ENCODE peak calls at places on chromosomes 11 and 22, in seven cellular contexts. T is gastrocnemius medialis, Z is transverse colon, M is adrenal gland, I is uterus, J is ovary, L is H1. C is an unnamed sample. For H3K36me3, the result is how much of the 10 kb centered on the place peaks cover.

GRCh38 chr22:23698094-23698493 is 7.3 kb downstream of the RGL4 start:
- DNase-seq in L (no peak), T (no peak), M (no peak), J (peak), Z (no peak), I (no peak), C (no peak)

GRCh38 chr11:75468534-75469340 is 35.7 kb upstream of the KLHL35 start:
- DNase-seq in T (no peak), L (no peak), J (peak), I (peak), M (peak), Z (peak), C (peak)

GRCh38 chr11:95507794-95508193 is 276.8 kb upstream of the SESN3 start:
- DNase-seq in J (no peak), Z (no peak), I (no peak), L (no peak), M (no peak), T (no peak), C (no peak)

GRCh38 chr11:113465786-113466185 is 9.4 kb downstream of the DRD2 start:
- DNase-seq in I (no peak), T (no peak), L (no peak), J (no peak), Z (no peak), M (no peak), C (no peak)

GRCh38 chr11:92340839-92341238 is 116.2 kb downstream of the FAT3 start:
- DNase-seq in I (no peak), L (no peak), T (no peak), M (no peak), Z (peak), J (no peak), C (peak)

GRCh38 chr11:17770048-17770652 is 35.6 kb downstream of the KCNC1 start:
- DNase-seq in L (no peak), I (no peak), Z (peak), T (no peak), J (peak), M (peak), C (peak)

GRCh38 chr11:17036666-17037658 is 22.7 kb upstream of the PLEKHA7 start:
- DNase-seq in L (no peak), M (no peak), Z (peak), J (no peak), I (no peak), T (no peak), C (peak)

GRCh38 chr11:35546317-35546716 is 20.9 kb upstream of the PAMR1 start:
- DNase-seq in M (no peak), T (no peak), I (no peak), J (no peak), Z (no peak), L (no peak), C (no peak)

GRCh38 chr22:20000246-20001081 is 16.2 kb downstream of the ARVCF start:
- DNase-seq in J (no peak), Z (no peak), I (no peak), L (no peak), T (no peak), M (no peak), C (peak)

GRCh38 chr11:130131957-130132850 is 27.4 kb upstream of the ST14 start:
- DNase-seq in Z (peak), T (no peak), L (peak), M (peak), J (no peak), I (peak), C (peak)

GRCh38 chr11:121810291-121810690 is 305.7 kb downstream of the BLID start:
- DNase-seq in M (no peak), J (no peak), I (no peak), Z (no peak), T (no peak), L (no peak), C (no peak)

GRCh38 chr22:29148826-29149225 is 56.9 kb upstream of the EMID1 start:
- DNase-seq in M (no peak), T (no peak), J (peak), I (no peak), Z (no peak), L (no peak), C (no peak)

GRCh38 chr11:783581-784015 is 6.3 kb downstream of the CEND1 start:
- DNase-seq in I (peak), T (peak), L (peak), J (peak), Z (peak), M (peak), C (peak)

GRCh38 chr22:29330753-29331152 is 15.3 kb upstream of the RASL10A start:
- DNase-seq in T (peak), L (no peak), I (peak), M (peak), Z (no peak), J (peak), C (no peak)

GRCh38 chr11:3107608-3108182 is 50.5 kb upstream of the CARS1 start:
- DNase-seq in M (no peak), L (no peak), J (no peak), I (peak), T (no peak), Z (no peak), C (no peak)

GRCh38 chr22:46088541-46089311 is 61.6 kb upstream of the PPARA start:
- DNase-seq in I (peak), L (no peak), M (peak), T (peak), J (peak), Z (no peak), C (peak)

GRCh38 chr11:113401718-113402117 is 14.1 kb downstream of the ANKK1 start:
- DNase-seq in I (no peak), Z (peak), L (no peak), M (peak), T (peak), J (no peak), C (peak)

GRCh38 chr11:120331301-120331966 is 4.8 kb upstream of the ARHGEF12 start:
- DNase-seq in L (no peak), J (peak), T (no peak), M (peak), Z (no peak), I (no peak), C (peak)

GRCh38 chr11:87421422-87421821 is 383.7 kb downstream of the TMEM135 start:
- DNase-seq in T (no peak), Z (peak), J (no peak), M (peak), L (peak), I (peak), C (peak)

GRCh38 chr22:25069758-25070461 is 117.4 kb downstream of the KIAA1671 start:
- DNase-seq in T (peak), I (peak), Z (no peak), M (peak), J (peak), L (no peak), C (no peak)

GRCh38 chr11:107427569-107428180 is 29.9 kb downstream of the CWF19L2 start:
- DNase-seq in M (no peak), I (no peak), L (no peak), J (no peak), Z (no peak), T (no peak), C (no peak)

GRCh38 chr11:123235117-123235686 is 40.2 kb upstream of the CLMP start:
- DNase-seq in Z (peak), T (no peak), L (no peak), I (peak), M (peak), J (peak), C (peak)

GRCh38 chr22:28207281-28208030 is 288.4 kb upstream of the PITPNB start:
- DNase-seq in T (no peak), Z (no peak), J (no peak), L (no peak), I (no peak), M (no peak), C (no peak)

GRCh38 chr22:24595228-24595627 is 2.4 kb upstream of the LRRC75B start:
- DNase-seq in L (no peak), J (no peak), T (no peak), Z (no peak), I (no peak), M (no peak), C (no peak)

GRCh38 chr11:119635041-119635745 is 93.8 kb downstream of the NECTIN1 start:
- DNase-seq in I (no peak), M (no peak), T (no peak), L (no peak), J (no peak), Z (no peak), C (no peak)

GRCh38 chr22:44368611-44369010 is 55.9 kb upstream of the SHISAL1 start:
- DNase-seq in T (no peak), Z (no peak), I (no peak), M (no peak), L (no peak), J (peak), C (no peak)

GRCh38 chr22:44369916-44370804 is 57.4 kb upstream of the SHISAL1 start:
- DNase-seq in L (no peak), J (peak), M (no peak), Z (no peak), I (no peak), T (no peak), C (no peak)

GRCh38 chr22:44366372-44367310 is 53.9 kb upstream of the SHISAL1 start:
- DNase-seq in L (no peak), I (peak), T (no peak), J (peak), M (peak), Z (no peak), C (no peak)

GRCh38 chr22:44371741-44372525 is 59.2 kb upstream of the SHISAL1 start:
- DNase-seq in T (no peak), Z (no peak), M (no peak), J (peak), L (no peak), I (no peak), C (no peak)

GRCh38 chr22:44369241-44369652 is 56.5 kb upstream of the SHISAL1 start:
- DNase-seq in Z (no peak), T (no peak), M (no peak), J (peak), L (peak), I (no peak), C (no peak)
- TF ChIP-seq CTCF in Z (no peak), T (no peak), M (no peak), J (no peak), L (peak), I (no peak), C (no peak)

GRCh38 chr11:70070736-70071135 is 7.4 kb upstream of the ANO1 start:
- DNase-seq in M (no peak), I (no peak), Z (no peak), L (no peak), T (no peak), J (no peak), C (no peak)
- TF ChIP-seq POLR2A in M (no peak), I (no peak), Z (no peak), L (no peak), T (no peak), J (no peak), C (no peak)

GRCh38 chr11:118631109-118631508 is 23.7 kb downstream of the PHLDB1 start:
- DNase-seq in T (no peak), M (no peak), J (no peak), Z (no peak), L (no peak), I (no peak), C (no peak)
- H3K36me3 ChIP-seq in T (under half), M (under half), J (under half), Z (under half), L (under half), I (under half), C (under half)

GRCh38 chr22:26563022-26563421 is 26.9 kb downstream of the TPST2 start:
- DNase-seq in M (no peak), I (no peak), J (no peak), Z (no peak), L (no peak), T (peak), C (no peak)
- TF ChIP-seq CTCF in M (no peak), I (no peak), J (no peak), Z (no peak), L (peak), T (no peak), C (no peak)

GRCh38 chr11:6319879-6320410 is 356 bp downstream of the CAVIN3 start:
- DNase-seq in T (peak), I (peak), Z (peak), J (peak), L (no peak), M (peak), C (peak)
- TF ChIP-seq POLR2A in T (peak), I (peak), Z (no peak), J (no peak), L (peak), M (no peak), C (peak)

C was measured in body of pancreas.